ENCODE peak calls at places on chromosomes 4 and X, in eight cellular contexts. L, Y, K, O, F, S, G and H are unnamed samples.

GRCh38 chr4:98447648-98448047 is 186.5 kb downstream of the RAP1GDS1 start:
- DNase-seq in L (no peak), S (no peak), F (peak; percentile 48), O (no peak), Y (no peak), K (no peak), G (no peak), H (no peak)

GRCh38 chrX:48834383-48834709 is 1.1 kb downstream of the PCSK1N start:
- DNase-seq in S (no peak), K (no peak), F (no peak), O (no peak), L (no peak), G (no peak), Y (peak; percentile 3), H (no peak)

GRCh38 chr4:147496500-147496899 is 15.6 kb downstream of the EDNRA start:
- DNase-seq in S (no peak), O (no peak), Y (no peak), G (no peak), F (no peak), L (no peak), K (no peak), H (no peak)

GRCh38 chr4:6495296-6495590 is 22.8 kb upstream of the PPP2R2C start:
- DNase-seq in F (no peak), L (no peak), K (no peak), Y (no peak), G (no peak), O (no peak), S (no peak), H (no peak)

GRCh38 chr4:104752337-104752736 is 257.6 kb upstream of the CXXC4 start:
- DNase-seq in S (no peak), O (no peak), G (no peak), F (no peak), K (no peak), L (no peak), Y (peak; percentile 28), H (no peak)

GRCh38 chr4:147550626-147551250 is 66.5 kb upstream of the TMEM184C start:
- DNase-seq in L (peak; percentile 48), F (no peak), S (peak; percentile 90), Y (peak; percentile 69), G (no peak), O (no peak), K (no peak), H (no peak)

GRCh38 chrX:132488819-132489255 is at the start of gene MBNL3:
- DNase-seq in F (peak; percentile 88), O (peak; percentile 73), L (peak; percentile 60), K (peak; percentile 71), Y (peak; percentile 63), G (no peak), S (peak; percentile 76), H (peak; percentile 53)

GRCh38 chr4:148651991-148652390 is 209.8 kb upstream of the NR3C2 start:
- DNase-seq in O (no peak), Y (peak; percentile 7), S (no peak), F (peak; percentile 14), L (no peak), G (no peak), K (no peak), H (no peak)

GRCh38 chr4:152225680-152226079 is 310.2 kb downstream of the FBXW7 start:
- DNase-seq in Y (no peak), S (no peak), L (no peak), O (no peak), K (no peak), G (no peak), F (no peak), H (no peak)

GRCh38 chr4:62470020-62470419 is 1269.9 kb downstream of the ADGRL3 start:
- DNase-seq in O (no peak), G (no peak), L (no peak), Y (no peak), S (no peak), F (no peak), K (no peak), H (no peak)

GRCh38 chrX:68929332-68930150 is 100.7 kb downstream of the EFNB1 start:
- DNase-seq in K (no peak), G (peak; percentile 43), Y (peak; percentile 94), L (peak; percentile 62), S (peak; percentile 19), F (no peak), O (no peak), H (no peak)

GRCh38 chr4:141375855-141376254 is 155.2 kb downstream of the ZNF330 start:
- DNase-seq in S (peak; percentile 59), L (no peak), F (no peak), O (no peak), K (no peak), Y (peak; percentile 91), G (no peak), H (peak; percentile 68)

GRCh38 chrX:22192419-22193086 is 80.2 kb upstream of the CBLL2 start:
- DNase-seq in K (peak; percentile 28), F (peak; percentile 82), G (peak; percentile 57), O (no peak), L (peak; percentile 72), Y (peak; percentile 63), S (peak; percentile 63), H (peak; percentile 21)

GRCh38 chr4:37392540-37393255 is 148.2 kb downstream of the NWD2 start:
- DNase-seq in K (no peak), S (no peak), O (no peak), G (no peak), Y (peak; percentile 31), L (peak; percentile 71), F (no peak), H (no peak)

GRCh38 chr4:8739820-8740665 is 131.6 kb downstream of the HMX1 start:
- DNase-seq in F (no peak), Y (peak; percentile 52), L (no peak), O (no peak), G (no peak), K (no peak), S (no peak), H (no peak)